ENCODE peak calls at places on chromosome 15, in ten cellular contexts. One of them, this sample, is unnamed.
A peak's percentile ranks its signal among the peaks of the same experiment; 100 is the strongest.

GRCh38 chr15:36696191-36696590 is 116.8 kb downstream of the CDIN1 start:
- DNase-seq in fibroblast of pulmonary artery: peak; percentile 42
- DNase-seq in T follicular helper cell: no peak
- DNase-seq in hippocampal formation: no peak
- DNase-seq in fibroblast of mammary gland: no peak
- DNase-seq in astrocyte of the cerebellum: no peak
- DNase-seq in GM06990: no peak
- DNase-seq in mucosa of gallbladder: no peak
- DNase-seq in activated naive CD8-positive, alpha-beta T cell treated with anti-CD3 and anti-CD28 coated beads, Interleukin-2, amount 50 U/mL, for 24 hours: no peak
- DNase-seq in GDM1: no peak
- DNase-seq in this sample: no peak

GRCh38 chr15:83284563-83285283 is at the start of gene BNC1:
- DNase-seq in fibroblast of pulmonary artery: peak; percentile 31
- DNase-seq in T follicular helper cell: no peak
- DNase-seq in hippocampal formation: no peak
- DNase-seq in fibroblast of mammary gland: no peak
- DNase-seq in astrocyte of the cerebellum: no peak
- DNase-seq in GM06990: no peak
- DNase-seq in mucosa of gallbladder: no peak
- DNase-seq in activated naive CD8-positive, alpha-beta T cell treated with anti-CD3 and anti-CD28 coated beads, Interleukin-2, amount 50 U/mL, for 24 hours: no peak
- DNase-seq in GDM1: no peak
- DNase-seq in this sample: peak; percentile 37

GRCh38 chr15:22949074-22949547 is 31.1 kb downstream of the CYFIP1 start:
- DNase-seq in fibroblast of pulmonary artery: peak; percentile 81
- DNase-seq in T follicular helper cell: no peak
- DNase-seq in hippocampal formation: no peak
- DNase-seq in fibroblast of mammary gland: peak; percentile 85
- DNase-seq in astrocyte of the cerebellum: no peak
- DNase-seq in GM06990: peak; percentile 59
- DNase-seq in mucosa of gallbladder: peak; percentile 41
- DNase-seq in activated naive CD8-positive, alpha-beta T cell treated with anti-CD3 and anti-CD28 coated beads, Interleukin-2, amount 50 U/mL, for 24 hours: peak; percentile 47
- DNase-seq in GDM1: peak; percentile 33
- DNase-seq in this sample: peak; percentile 43

GRCh38 chr15:68224546-68225250 is 4.8 kb downstream of the CLN6 start:
- DNase-seq in fibroblast of pulmonary artery: no peak
- DNase-seq in T follicular helper cell: no peak
- DNase-seq in hippocampal formation: no peak
- DNase-seq in fibroblast of mammary gland: no peak
- DNase-seq in astrocyte of the cerebellum: no peak
- DNase-seq in GM06990: no peak
- DNase-seq in mucosa of gallbladder: peak; percentile 7
- DNase-seq in activated naive CD8-positive, alpha-beta T cell treated with anti-CD3 and anti-CD28 coated beads, Interleukin-2, amount 50 U/mL, for 24 hours: no peak
- DNase-seq in GDM1: peak; percentile 72
- DNase-seq in this sample: no peak

GRCh38 chr15:64844576-64845140 is 2.9 kb downstream of the PLEKHO2 start:
- DNase-seq in fibroblast of pulmonary artery: no peak
- DNase-seq in T follicular helper cell: no peak
- DNase-seq in hippocampal formation: no peak
- DNase-seq in fibroblast of mammary gland: no peak
- DNase-seq in astrocyte of the cerebellum: no peak
- DNase-seq in GM06990: no peak
- DNase-seq in mucosa of gallbladder: no peak
- DNase-seq in activated naive CD8-positive, alpha-beta T cell treated with anti-CD3 and anti-CD28 coated beads, Interleukin-2, amount 50 U/mL, for 24 hours: no peak
- DNase-seq in GDM1: no peak
- DNase-seq in this sample: no peak

GRCh38 chr15:35118987-35119386 is 33.9 kb upstream of the NANOGP8 start:
- DNase-seq in fibroblast of pulmonary artery: no peak
- DNase-seq in T follicular helper cell: no peak
- DNase-seq in hippocampal formation: no peak
- DNase-seq in fibroblast of mammary gland: no peak
- DNase-seq in astrocyte of the cerebellum: no peak
- DNase-seq in GM06990: no peak
- DNase-seq in mucosa of gallbladder: no peak
- DNase-seq in activated naive CD8-positive, alpha-beta T cell treated with anti-CD3 and anti-CD28 coated beads, Interleukin-2, amount 50 U/mL, for 24 hours: no peak
- DNase-seq in GDM1: no peak
- DNase-seq in this sample: no peak

GRCh38 chr15:91942676-91943417 is 89.3 kb downstream of the SLCO3A1 start:
- DNase-seq in fibroblast of pulmonary artery: peak; percentile 95
- DNase-seq in T follicular helper cell: no peak
- DNase-seq in hippocampal formation: peak; percentile 30
- DNase-seq in fibroblast of mammary gland: peak; percentile 95
- DNase-seq in astrocyte of the cerebellum: peak; percentile 68
- DNase-seq in GM06990: no peak
- DNase-seq in mucosa of gallbladder: peak; percentile 93
- DNase-seq in activated naive CD8-positive, alpha-beta T cell treated with anti-CD3 and anti-CD28 coated beads, Interleukin-2, amount 50 U/mL, for 24 hours: no peak
- DNase-seq in GDM1: peak; percentile 58
- DNase-seq in this sample: no peak

GRCh38 chr15:95988574-95988887 is 342.0 kb upstream of the NR2F2 start:
- DNase-seq in fibroblast of pulmonary artery: peak; percentile 66
- DNase-seq in T follicular helper cell: no peak
- DNase-seq in hippocampal formation: no peak
- DNase-seq in fibroblast of mammary gland: peak; percentile 58
- DNase-seq in astrocyte of the cerebellum: no peak
- DNase-seq in GM06990: no peak
- DNase-seq in mucosa of gallbladder: no peak
- DNase-seq in activated naive CD8-positive, alpha-beta T cell treated with anti-CD3 and anti-CD28 coated beads, Interleukin-2, amount 50 U/mL, for 24 hours: no peak
- DNase-seq in GDM1: no peak
- DNase-seq in this sample: no peak

GRCh38 chr15:44883219-44883900 is 73.1 kb upstream of the TERB2 start:
- DNase-seq in fibroblast of pulmonary artery: no peak
- DNase-seq in T follicular helper cell: no peak
- DNase-seq in hippocampal formation: no peak
- DNase-seq in fibroblast of mammary gland: no peak
- DNase-seq in astrocyte of the cerebellum: no peak
- DNase-seq in GM06990: peak; percentile 30
- DNase-seq in mucosa of gallbladder: no peak
- DNase-seq in activated naive CD8-positive, alpha-beta T cell treated with anti-CD3 and anti-CD28 coated beads, Interleukin-2, amount 50 U/mL, for 24 hours: no peak
- DNase-seq in GDM1: no peak
- DNase-seq in this sample: no peak

GRCh38 chr15:39581501-39582285 is 814 bp downstream of the THBS1 start:
- DNase-seq in fibroblast of pulmonary artery: peak; percentile 71
- DNase-seq in T follicular helper cell: no peak
- DNase-seq in hippocampal formation: no peak
- DNase-seq in fibroblast of mammary gland: peak; percentile 53
- DNase-seq in astrocyte of the cerebellum: no peak
- DNase-seq in GM06990: no peak
- DNase-seq in mucosa of gallbladder: peak; percentile 69
- DNase-seq in activated naive CD8-positive, alpha-beta T cell treated with anti-CD3 and anti-CD28 coated beads, Interleukin-2, amount 50 U/mL, for 24 hours: no peak
- DNase-seq in GDM1: no peak
- DNase-seq in this sample: peak; percentile 40

GRCh38 chr15:56917652-56918045 is 795 bp upstream of the TCF12 start:
- DNase-seq in fibroblast of pulmonary artery: no peak
- DNase-seq in T follicular helper cell: no peak
- DNase-seq in hippocampal formation: no peak
- DNase-seq in fibroblast of mammary gland: no peak
- DNase-seq in astrocyte of the cerebellum: no peak
- DNase-seq in GM06990: no peak
- DNase-seq in mucosa of gallbladder: no peak
- DNase-seq in activated naive CD8-positive, alpha-beta T cell treated with anti-CD3 and anti-CD28 coated beads, Interleukin-2, amount 50 U/mL, for 24 hours: no peak
- DNase-seq in GDM1: no peak
- DNase-seq in this sample: no peak